ENCODE peak calls at places on chromosomes 6 and 20, in eight cellular contexts. D is GM13977; R is stomach; Q is HT1080; M is activated CD4-positive, alpha-beta T cell treated with anti-CD3 and anti-CD28 coated beads, Interleukin-2, amount 10 ng/mL, durations not matched to agents 24 days and 14 days; N is EL; G is nucleus accumbens; O is hepatic stellate cell. Y is an unnamed sample.

GRCh38 chr6:21229061-21229460 is 364.5 kb upstream of the SOX4 start:
- DNase-seq in Q (no peak), G (no peak), O (no peak), M (no peak), R (no peak), D (no peak), N (no peak), Y (peak; percentile 1)

GRCh38 chr6:161111256-161111655 is 119.7 kb downstream of the MAP3K4 start:
- DNase-seq in G (no peak), Q (no peak), D (no peak), R (no peak), O (no peak), N (no peak), M (peak; percentile 77), Y (no peak)

GRCh38 chr6:118660218-118660569 is 8.8 kb upstream of the CEP85L start:
- DNase-seq in R (no peak), D (no peak), Q (no peak), M (peak; percentile 74), G (no peak), N (peak; percentile 14), O (no peak), Y (no peak)

GRCh38 chr6:133235219-133235618 is 5.9 kb upstream of the EYA4 start:
- DNase-seq in O (no peak), R (no peak), Q (no peak), G (no peak), N (no peak), M (no peak), D (no peak), Y (no peak)

GRCh38 chr6:2448826-2449571 is 203.6 kb upstream of the GMDS start:
- DNase-seq in D (peak; percentile 68), N (peak; percentile 83), G (no peak), O (peak; percentile 49), M (peak; percentile 70), Q (peak; percentile 74), R (peak; percentile 44), Y (peak; percentile 48)

GRCh38 chr20:36836591-36837329 is 39.2 kb upstream of the TLDC2 start:
- DNase-seq in Q (peak; percentile 50), O (no peak), M (peak; percentile 88), D (peak; percentile 79), G (peak; percentile 27), N (peak; percentile 63), R (peak; percentile 62), Y (peak; percentile 73)

GRCh38 chr20:43119720-43120119 is 70.0 kb downstream of the PTPRT start:
- DNase-seq in Q (no peak), N (no peak), O (no peak), D (no peak), R (no peak), M (no peak), G (no peak), Y (no peak)

GRCh38 chr6:54431466-54431865 is 123.2 kb downstream of the TINAG start:
- DNase-seq in M (no peak), D (no peak), G (no peak), N (peak; percentile 22), O (no peak), Q (no peak), R (no peak), Y (no peak)

GRCh38 chr6:37663016-37663810 is 34.5 kb downstream of the MDGA1 start:
- DNase-seq in G (no peak), M (no peak), N (peak; percentile 60), D (no peak), Q (no peak), O (peak; percentile 26), R (no peak), Y (no peak)

GRCh38 chr6:136095961-136096360 is 154.2 kb downstream of the MTFR2 start:
- DNase-seq in M (no peak), Q (no peak), N (no peak), G (no peak), D (no peak), O (no peak), R (no peak), Y (no peak)

GRCh38 chr6:5936140-5936539 is 70.6 kb downstream of the NRN1 start:
- DNase-seq in O (no peak), G (no peak), N (peak; percentile 56), M (no peak), R (no peak), D (no peak), Q (peak; percentile 48), Y (no peak)

GRCh38 chr20:44097521-44098255 is 89.3 kb downstream of the JPH2 start:
- DNase-seq in R (no peak), D (no peak), N (no peak), Q (no peak), M (no peak), G (no peak), O (no peak), Y (no peak)

GRCh38 chr6:153013438-153013837 is 10.9 kb upstream of the MTRF1L start:
- DNase-seq in N (no peak), Q (no peak), O (no peak), M (no peak), G (no peak), R (no peak), D (no peak), Y (no peak)

GRCh38 chr20:12968472-12968871 is 40.3 kb upstream of the SPTLC3 start:
- DNase-seq in D (no peak), G (no peak), O (no peak), M (no peak), R (no peak), Q (no peak), N (no peak), Y (no peak)

GRCh38 chr6:33425668-33426577 is 6.1 kb downstream of the SYNGAP1 start:
- DNase-seq in D (peak; percentile 89), M (peak; percentile 93), O (peak; percentile 89), Q (peak; percentile 82), N (peak; percentile 88), R (peak; percentile 81), G (peak; percentile 72), Y (peak; percentile 82)

GRCh38 chr6:135423649-135424128 is 73.9 kb downstream of the AHI1 start:
- DNase-seq in D (peak; percentile 34), R (no peak), G (no peak), N (peak; percentile 48), O (peak; percentile 7), M (peak; percentile 61), Q (no peak), Y (no peak)

GRCh38 chr20:33526769-33527168 is 36.9 kb downstream of the CBFA2T2 start:
- DNase-seq in O (no peak), Q (no peak), N (no peak), M (no peak), R (no peak), D (no peak), G (no peak), Y (no peak)

GRCh38 chr20:62824476-62825287 is 7.8 kb downstream of the COL9A3 start:
- DNase-seq in M (peak; percentile 86), O (peak; percentile 68), N (peak; percentile 34), G (no peak), Q (no peak), R (peak; percentile 85), D (peak; percentile 82), Y (no peak)

GRCh38 chr6:25316626-25317025 is 37.5 kb downstream of the CARMIL1 start:
- DNase-seq in O (no peak), Q (no peak), N (no peak), G (no peak), R (no peak), D (no peak), M (no peak), Y (no peak)

GRCh38 chr6:45625191-45625664 is 247.5 kb upstream of the SUPT3H start:
- DNase-seq in M (no peak), R (no peak), N (peak; percentile 77), O (peak; percentile 35), D (no peak), Q (peak; percentile 77), G (no peak), Y (no peak)